ENCODE peak calls at places on chromosomes 1 and 21, in four cellular contexts. T is transverse colon, W is OCI-LY7, A is GM12865. L is an unnamed sample.

GRCh38 chr1:160194737-160195059 is 4.3 kb downstream of the CASQ1 start:
- DNase-seq in T (no peak), W (no peak), A (no peak), L (no peak)

GRCh38 chr1:14826172-14826636 is 227.7 kb downstream of the KAZN start:
- DNase-seq in T (peak), W (no peak), A (no peak), L (no peak)

GRCh38 chr1:163395767-163396166 is 74.0 kb downstream of the NUF2 start:
- DNase-seq in T (no peak), W (no peak), A (no peak), L (peak)

GRCh38 chr21:31395268-31395667 is 51.2 kb upstream of the TIAM1 start:
- DNase-seq in T (no peak), W (no peak), A (no peak), L (no peak)

GRCh38 chr1:2242814-2243725 is 15.0 kb downstream of the SKI start:
- DNase-seq in T (no peak), W (no peak), A (no peak), L (no peak)

GRCh38 chr1:220371324-220371723 is 99.1 kb upstream of the RAB3GAP2 start:
- DNase-seq in T (no peak), W (peak), A (peak), L (no peak)

GRCh38 chr21:31164713-31165694 is 126.7 kb upstream of the KRTAP19-8 start:
- DNase-seq in T (no peak), W (no peak), A (peak), L (no peak)

GRCh38 chr1:6016191-6016865 is 24.1 kb upstream of the NPHP4 start:
- DNase-seq in T (no peak), W (no peak), A (no peak), L (peak)

GRCh38 chr1:28296401-28297220 is 32.2 kb upstream of the MED18 start:
- DNase-seq in T (peak), W (no peak), A (no peak), L (peak)

GRCh38 chr21:42220138-42220701 is 1.3 kb downstream of the ABCG1 start:
- DNase-seq in T (peak), W (peak), A (peak), L (peak)

GRCh38 chr1:65148548-65149390 is 766 bp downstream of the AK4 start:
- DNase-seq in T (peak), W (peak), A (peak), L (no peak)

GRCh38 chr1:3735027-3735682 is 17.1 kb upstream of the CCDC27 start:
- DNase-seq in T (no peak), W (no peak), A (no peak), L (no peak)

GRCh38 chr1:33280091-33280661 is 23.9 kb downstream of the ZNF362 start:
- DNase-seq in T (no peak), W (no peak), A (no peak), L (no peak)

GRCh38 chr1:156481527-156481926 is 19.0 kb downstream of the MEF2D start:
- DNase-seq in T (no peak), W (no peak), A (peak), L (no peak)

GRCh38 chr1:155909894-155910293 is 1.3 kb downstream of the RIT1 start:
- DNase-seq in T (no peak), W (peak), A (no peak), L (no peak)

GRCh38 chr1:183841950-183842816 is 37.3 kb downstream of the RGL1 start:
- DNase-seq in T (peak), W (no peak), A (peak), L (no peak)

GRCh38 chr1:156626079-156626438 is 6.8 kb downstream of the HAPLN2 start:
- DNase-seq in T (no peak), W (no peak), A (no peak), L (no peak)

GRCh38 chr1:80375662-80376061 is 1369.1 kb upstream of the ADGRL4 start:
- DNase-seq in T (no peak), W (no peak), A (no peak), L (peak)

GRCh38 chr1:161216945-161217712 is 2.0 kb downstream of the FCER1G start:
- DNase-seq in T (no peak), W (peak), A (peak), L (no peak)

GRCh38 chr1:37602750-37603694 is 7.3 kb upstream of the GNL2 start:
- DNase-seq in T (peak), W (peak), A (peak), L (no peak)

GRCh38 chr1:170986901-170987300 is 51.6 kb downstream of the MROH9 start:
- DNase-seq in T (no peak), W (no peak), A (no peak), L (no peak)

GRCh38 chr1:155051777-155052398 is 772 bp downstream of the ADAM15 start:
- DNase-seq in T (peak), W (peak), A (no peak), L (no peak)

GRCh38 chr21:33121715-33122475 is 52.0 kb downstream of the OLIG1 start:
- DNase-seq in T (no peak), W (peak), A (peak), L (no peak)

GRCh38 chr1:174074757-174075156 is 52.6 kb upstream of the RC3H1 start:
- DNase-seq in T (no peak), W (peak), A (peak), L (no peak)

GRCh38 chr1:54850082-54850730 is 36.8 kb downstream of the DHCR24 start:
- DNase-seq in T (no peak), W (no peak), A (no peak), L (no peak)

GRCh38 chr1:192303029-192303428 is 13.8 kb upstream of the RGS21 start:
- DNase-seq in T (no peak), W (no peak), A (no peak), L (no peak)

GRCh38 chr1:108615544-108615943 is 45.3 kb downstream of the HENMT1 start:
- DNase-seq in T (no peak), W (no peak), A (no peak), L (no peak)

GRCh38 chr1:183244466-183244865 is 58.4 kb downstream of the LAMC2 start:
- DNase-seq in T (peak), W (no peak), A (no peak), L (no peak)

GRCh38 chr1:226679853-226680516 is 59.1 kb downstream of the ITPKB start:
- DNase-seq in T (peak), W (peak), A (peak), L (no peak)

GRCh38 chr1:153697191-153697872 is 18.8 kb downstream of the NPR1 start:
- DNase-seq in T (no peak), W (no peak), A (no peak), L (no peak)

GRCh38 chr1:109826930-109827349 is 63.2 kb upstream of the EPS8L3 start:
- DNase-seq in T (no peak), W (no peak), A (no peak), L (no peak)

GRCh38 chr1:56578963-56579875 is at the start of gene PLPP3:
- DNase-seq in T (peak), W (peak), A (peak), L (peak)

GRCh38 chr1:118479351-118479750 is 294.3 kb upstream of the SPAG17 start:
- DNase-seq in T (no peak), W (no peak), A (no peak), L (no peak)

GRCh38 chr1:58231204-58231603 is 315.3 kb downstream of the OMA1 start:
- DNase-seq in T (no peak), W (no peak), A (peak), L (no peak)

GRCh38 chr1:191579019-191579418 is 579.2 kb upstream of the RGS18 start:
- DNase-seq in T (no peak), W (no peak), A (no peak), L (no peak)

GRCh38 chr1:10209905-10210810 is at the start of gene KIF1B:
- DNase-seq in T (peak), W (peak), A (peak), L (peak)

GRCh38 chr1:10210841-10211804 is 753 bp downstream of the KIF1B start:
- DNase-seq in T (peak), W (no peak), A (peak), L (peak)

GRCh38 chr1:10208537-10208936 is 1.8 kb upstream of the KIF1B start:
- DNase-seq in T (no peak), W (no peak), A (no peak), L (no peak)

GRCh38 chr1:10207810-10208209 is 2.6 kb upstream of the KIF1B start:
- DNase-seq in T (no peak), W (no peak), A (no peak), L (no peak)

GRCh38 chr1:10209590-10209904 is 823 bp upstream of the KIF1B start:
- DNase-seq in T (no peak), W (no peak), A (no peak), L (no peak)
- TF ChIP-seq CTCF in T (no peak), W (no peak), A (no peak), L (no peak)

GRCh38 chr1:31828341-31828740 is 12.5 kb upstream of the SPOCD1 start:
- DNase-seq in T (no peak), W (peak), A (peak), L (no peak)

GRCh38 chr1:31830065-31830464 is 14.2 kb upstream of the SPOCD1 start:
- DNase-seq in T (no peak), W (no peak), A (no peak), L (no peak)

GRCh38 chr1:31831397-31832378 is 15.9 kb upstream of the SPOCD1 start:
- DNase-seq in T (no peak), W (no peak), A (no peak), L (no peak)

GRCh38 chr1:31828926-31829690 is 13.3 kb upstream of the SPOCD1 start:
- DNase-seq in T (no peak), W (peak), A (no peak), L (no peak)

DNA sequence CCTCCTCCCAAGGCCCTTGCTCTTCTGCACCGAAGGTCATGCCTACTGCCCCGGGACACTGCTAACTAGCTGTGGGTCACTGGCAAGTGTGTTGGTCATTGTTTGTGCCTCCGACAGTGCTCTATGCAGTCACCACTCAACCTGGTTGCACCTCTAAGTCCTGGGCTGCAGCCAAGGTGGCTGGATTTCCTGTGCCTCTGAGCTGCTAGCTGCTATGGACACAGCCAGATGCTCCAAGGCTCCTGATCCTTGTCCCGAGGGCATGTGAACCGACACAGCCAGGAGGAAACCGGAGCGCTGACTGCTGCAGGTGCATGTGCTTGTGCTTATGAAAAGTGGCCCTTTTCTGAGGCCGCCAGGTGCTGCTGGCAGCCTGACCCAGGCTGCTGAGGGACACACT is 14.7 kb upstream of the SPOCD1 start:
- DNase-seq in T (no peak), W (no peak), A (no peak), L (no peak)
- H3K4me3 ChIP-seq in T (no peak), W (no peak), A (no peak), L (no peak)

GRCh38 chr1:9717193-9718005 is 65.9 kb downstream of the PIK3CD start:
- DNase-seq in T (peak), W (peak), A (peak), L (peak)
- TF ChIP-seq CTCF in T (no peak), W (peak), A (no peak), L (no peak)

GRCh38 chr1:228007801-228008341 is 1.1 kb downstream of the WNT3A start:
- DNase-seq in T (no peak), W (no peak), A (no peak), L (no peak)
- H3K4me3 ChIP-seq in T (no peak), W (no peak), A (no peak), L (no peak)

DNA sequence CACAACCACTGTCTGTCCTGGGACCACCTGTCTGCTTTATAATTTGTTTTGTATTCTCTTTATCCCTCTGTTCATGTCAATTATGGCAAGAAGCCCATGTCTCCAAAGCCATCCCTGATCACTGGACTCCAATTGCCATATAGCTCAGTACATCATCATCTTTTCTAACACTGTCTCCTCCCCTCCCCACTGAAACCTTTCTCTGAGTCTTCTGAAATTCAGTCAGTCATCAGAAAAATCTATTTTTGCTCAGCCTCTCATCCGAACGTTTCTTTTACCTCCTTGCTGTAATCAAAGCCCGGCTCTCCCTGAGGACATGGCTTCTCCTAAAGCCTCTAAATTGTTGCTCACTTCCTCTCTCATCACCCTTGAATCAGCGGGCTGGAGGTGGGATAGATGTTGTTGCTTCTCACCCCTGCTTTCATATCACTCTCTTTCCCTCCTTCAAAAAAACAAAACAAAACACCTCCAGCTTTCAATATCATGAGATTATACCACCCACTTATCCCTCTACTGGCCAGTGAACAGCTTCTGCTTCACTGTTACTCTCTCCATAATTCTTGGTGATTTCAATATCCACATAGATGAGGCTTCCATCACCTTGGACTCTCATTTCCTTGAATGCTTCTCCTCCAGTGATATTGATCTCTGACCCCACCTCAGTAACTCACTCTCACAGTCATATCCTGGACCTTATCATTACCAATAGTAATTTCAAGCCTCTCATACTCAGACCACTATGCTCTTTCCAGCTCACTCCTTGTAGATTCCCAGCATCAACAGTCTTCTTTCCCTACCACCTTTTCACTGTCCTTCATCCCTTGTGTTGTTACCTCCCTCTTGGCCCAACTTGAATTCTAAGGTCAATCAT is 27.8 kb downstream of the RAB3B start:
- DNase-seq in T (no peak), W (no peak), A (no peak), L (no peak)
- TF ChIP-seq CTCF in T (no peak), W (no peak), A (no peak), L (no peak)

DNA sequence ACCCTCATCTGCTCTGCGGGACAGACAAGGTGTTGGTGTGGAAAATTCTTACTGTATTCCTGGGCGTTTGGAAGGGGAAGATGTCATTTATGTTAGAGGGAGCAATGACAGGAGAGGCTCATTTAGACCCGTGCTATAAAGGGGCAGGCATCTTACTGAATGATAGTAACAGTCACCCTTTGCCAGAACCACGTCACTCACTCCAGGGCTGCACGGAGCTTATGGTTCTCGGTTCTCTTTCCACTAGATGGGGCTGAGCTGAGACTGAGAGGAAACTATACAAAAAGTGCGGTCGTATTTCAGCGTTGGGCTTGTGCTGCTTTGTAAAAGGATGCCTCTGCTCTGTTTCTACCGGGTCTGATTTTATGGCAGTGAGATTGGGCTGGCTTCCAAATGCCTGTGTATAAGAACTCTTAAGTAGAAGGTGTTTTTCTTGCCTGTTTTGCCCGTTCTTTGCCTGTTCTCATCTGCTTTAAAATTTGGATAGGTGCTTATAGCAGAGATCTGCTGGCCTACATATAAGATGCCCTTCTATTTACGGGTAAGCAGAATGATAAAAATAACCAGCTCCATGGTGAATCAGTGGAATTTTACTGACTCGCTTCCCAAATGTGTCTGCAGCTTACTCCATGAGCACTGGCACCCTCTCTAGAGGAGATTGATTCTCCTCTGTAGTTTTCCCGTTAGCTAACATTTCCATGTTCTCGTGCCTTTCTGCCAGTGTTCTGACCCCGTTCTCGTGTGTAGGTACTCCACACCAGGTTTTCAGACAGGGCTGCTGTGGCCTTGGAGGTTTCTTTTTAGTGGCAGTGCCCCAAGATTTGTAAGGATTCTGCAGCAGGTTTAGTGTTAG is 55.9 kb downstream of the MRPS6 start:
- DNase-seq in T (peak), W (no peak), A (no peak), L (peak)
- H3K4me3 ChIP-seq in T (no peak), W (no peak), A (no peak), L (peak)

GRCh38 chr1:198158766-198159589 is 2.2 kb downstream of the NEK7 start:
- DNase-seq in T (peak), W (peak), A (peak), L (peak)

GRCh38 chr1:198156745-198157240 is at the start of gene NEK7:
- DNase-seq in T (peak), W (peak), A (peak), L (no peak)

GRCh38 chr1:198157241-198157846 is 546 bp downstream of the NEK7 start:
- DNase-seq in T (peak), W (peak), A (peak), L (peak)

GRCh38 chr1:198156111-198156744 is 570 bp upstream of the NEK7 start:
- DNase-seq in T (peak), W (peak), A (peak), L (peak)

GRCh38 chr1:198157847-198158765 is 1.3 kb downstream of the NEK7 start:
- DNase-seq in T (peak), W (peak), A (peak), L (no peak)
- TF ChIP-seq CTCF in T (no peak), W (no peak), A (no peak), L (no peak)

GRCh38 chr21:34891610-34891943 is 157.5 kb downstream of the RUNX1 start:
- DNase-seq in T (no peak), W (no peak), A (no peak), L (no peak)

GRCh38 chr21:34890724-34891609 is 158.1 kb downstream of the RUNX1 start:
- DNase-seq in T (peak), W (no peak), A (no peak), L (no peak)

GRCh38 chr21:34889287-34889536 is 159.9 kb downstream of the RUNX1 start:
- DNase-seq in T (peak), W (no peak), A (peak), L (no peak)

GRCh38 chr21:34889537-34890257 is 159.4 kb downstream of the RUNX1 start:
- DNase-seq in T (peak), W (peak), A (peak), L (no peak)

DNA sequence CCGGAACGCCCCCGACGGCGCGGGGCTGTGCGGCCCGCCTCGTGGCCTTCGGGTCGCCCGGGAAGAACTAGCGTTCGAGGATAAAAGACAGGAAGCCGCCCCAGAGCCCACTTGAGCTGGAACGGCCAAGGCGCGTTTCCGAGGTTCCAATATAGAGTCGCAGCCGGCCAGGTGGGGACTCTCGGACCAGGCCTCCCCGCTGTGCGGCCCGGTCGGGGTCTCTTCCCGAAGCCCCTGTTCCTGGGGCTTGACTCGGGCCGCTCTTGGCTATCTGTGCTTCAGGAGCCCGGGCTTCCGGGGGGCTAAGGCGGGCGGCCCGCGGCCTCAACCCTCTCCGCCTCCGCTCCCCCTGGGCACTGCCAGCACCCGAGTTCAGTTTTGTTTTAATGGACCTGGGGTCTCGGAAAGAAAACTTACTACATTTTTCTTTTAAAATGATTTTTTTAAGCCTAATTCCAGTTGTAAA is 158.8 kb downstream of the RUNX1 start:
- DNase-seq in T (no peak), W (no peak), A (no peak), L (no peak)
- H3K4me3 ChIP-seq in T (peak), W (peak), A (peak), L (peak)